ENCODE peak calls at places on chromosomes 12 and 14, in five cellular contexts. X is adrenal gland, Q is ovary, T is right atrium auricular region, W is PC-9. N is an unnamed sample.

GRCh38 chr12:31370645-31371620 is 45.0 kb upstream of the SINHCAF start:
- DNase-seq in X (no peak), Q (no peak), T (no peak), W (peak), N (peak)

GRCh38 chr12:113991224-113992044 is 25.3 kb upstream of the RBM19 start:
- DNase-seq in X (no peak), Q (no peak), T (no peak), W (no peak), N (no peak)

GRCh38 chr12:12586879-12587675 is 24.4 kb upstream of the DUSP16 start:
- DNase-seq in X (peak), Q (no peak), T (no peak), W (peak), N (no peak)

GRCh38 chr14:58666737-58667136 is 29.0 kb downstream of the DACT1 start:
- DNase-seq in X (no peak), Q (no peak), T (no peak), W (no peak), N (no peak)

GRCh38 chr12:75754698-75755097 is 243.3 kb upstream of the KRR1 start:
- DNase-seq in X (no peak), Q (no peak), T (no peak), W (no peak), N (no peak)

GRCh38 chr12:93982847-93983315 is 165.5 kb upstream of the PLXNC1 start:
- DNase-seq in X (no peak), Q (no peak), T (no peak), W (no peak), N (no peak)

GRCh38 chr14:22315336-22315735 is 273.7 kb downstream of the DAD1 start:
- DNase-seq in X (no peak), Q (no peak), T (no peak), W (no peak), N (no peak)

GRCh38 chr12:48946206-48946605 is 11.1 kb downstream of the ARF3 start:
- DNase-seq in X (no peak), Q (no peak), T (no peak), W (no peak), N (no peak)

GRCh38 chr12:11879306-11879705 is 191.4 kb upstream of the BCL2L14 start:
- DNase-seq in X (no peak), Q (no peak), T (no peak), W (no peak), N (no peak)

GRCh38 chr12:93115646-93116045 is 186.6 kb upstream of the EEA1 start:
- DNase-seq in X (no peak), Q (peak), T (no peak), W (no peak), N (no peak)

GRCh38 chr12:66709893-66710292 is 31.0 kb upstream of the GRIP1 start:
- DNase-seq in X (no peak), Q (no peak), T (no peak), W (no peak), N (no peak)

GRCh38 chr12:63805704-63806672 is 26.3 kb downstream of the RXYLT1 start:
- DNase-seq in X (no peak), Q (no peak), T (no peak), W (no peak), N (no peak)

GRCh38 chr12:9372202-9372601 is 164.0 kb upstream of the PZP start:
- DNase-seq in X (no peak), Q (no peak), T (no peak), W (no peak), N (no peak)

GRCh38 chr12:66647034-66647691 is 31.7 kb downstream of the GRIP1 start:
- DNase-seq in X (no peak), Q (no peak), T (no peak), W (peak), N (peak)

GRCh38 chr12:46268617-46269428 is at the start of gene SLC38A1:
- DNase-seq in X (peak), Q (peak), T (peak), W (peak), N (no peak)

GRCh38 chr12:15589328-15590032 is 199.7 kb downstream of the EPS8 start:
- DNase-seq in X (no peak), Q (no peak), T (no peak), W (no peak), N (no peak)

GRCh38 chr14:20609215-20610001 is 18.2 kb upstream of the RNASE12 start:
- DNase-seq in X (peak), Q (peak), T (peak), W (peak), N (peak)

GRCh38 chr14:54169254-54169924 is 212.8 kb upstream of the BMP4 start:
- DNase-seq in X (no peak), Q (no peak), T (no peak), W (peak), N (no peak)

GRCh38 chr12:17301544-17301943 is 695.6 kb upstream of the LMO3 start:
- DNase-seq in X (no peak), Q (no peak), T (no peak), W (no peak), N (no peak)

GRCh38 chr14:88194531-88194930 is 128.5 kb downstream of the KCNK10 start:
- DNase-seq in X (no peak), Q (no peak), T (no peak), W (no peak), N (no peak)

GRCh38 chr12:45327823-45328383 is 112.0 kb downstream of the ANO6 start:
- DNase-seq in X (no peak), Q (no peak), T (no peak), W (no peak), N (no peak)

GRCh38 chr14:92160619-92161018 is 38.9 kb downstream of the CPSF2 start:
- DNase-seq in X (peak), Q (peak), T (no peak), W (no peak), N (peak)

GRCh38 chr12:127401005-127401404 is 866.0 kb upstream of the TMEM132C start:
- DNase-seq in X (no peak), Q (no peak), T (no peak), W (no peak), N (no peak)

GRCh38 chr14:90109858-90110257 is 48.1 kb downstream of the KCNK13 start:
- DNase-seq in X (no peak), Q (no peak), T (no peak), W (no peak), N (no peak)
- TF ChIP-seq CTCF in X (no peak), Q (no peak), T (no peak), W (peak), N (peak)

GRCh38 chr14:49505026-49505766 is 81.0 kb downstream of the RPS29 start:
- DNase-seq in X (no peak), Q (no peak), T (no peak), W (peak), N (no peak)
- H3K4me3 ChIP-seq in X (no peak), Q (no peak), T (no peak), W (no peak), N (no peak)

DNA sequence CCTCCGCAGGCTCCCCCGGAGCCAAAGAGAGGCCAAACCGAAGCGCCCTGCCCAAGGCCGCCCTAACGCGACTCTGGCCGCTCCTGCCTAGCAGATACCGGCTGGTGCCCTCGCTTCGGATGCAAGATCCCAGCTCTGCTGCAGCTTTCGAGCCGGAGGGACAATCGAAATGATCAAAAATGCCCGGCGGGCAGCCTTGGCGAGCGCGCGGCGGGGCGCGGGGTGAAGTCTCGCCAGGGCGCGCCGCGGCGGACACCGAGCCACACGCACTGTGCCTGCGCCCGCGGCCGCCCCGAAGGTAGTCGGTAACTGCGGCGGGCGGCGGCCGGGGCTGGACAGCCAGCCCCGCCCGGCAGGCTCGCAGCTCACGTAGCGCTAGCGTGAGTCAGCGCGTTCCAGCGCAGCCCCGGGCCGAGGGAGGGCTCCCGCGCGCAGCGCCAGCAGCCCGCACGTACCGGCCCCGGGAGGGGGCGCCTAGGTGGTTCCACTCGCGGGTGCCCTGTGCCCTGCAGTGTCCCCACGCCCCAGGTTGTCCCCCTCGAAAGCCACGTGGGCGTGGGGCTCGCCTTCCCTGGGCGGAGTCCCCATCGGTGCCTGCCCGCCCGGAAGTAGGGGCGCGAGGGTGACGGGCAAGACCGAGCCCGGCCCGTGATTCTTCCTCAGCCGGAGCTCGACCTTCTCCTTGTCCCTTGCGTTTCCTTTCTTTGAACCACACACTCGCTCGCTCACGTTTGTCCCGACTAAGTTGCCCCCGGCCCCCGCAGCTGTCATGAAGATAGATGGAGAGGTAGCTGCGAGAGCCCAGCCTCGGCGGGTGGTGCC is 109.3 kb upstream of the EGLN3 start:
- DNase-seq in X (peak), Q (peak), T (peak), W (peak), N (no peak)
- TF ChIP-seq CTCF in X (peak), Q (peak), T (no peak), W (no peak), N (peak)

GRCh38 chr12:39372929-39373328 is 70.0 kb downstream of the KIF21A start:
- DNase-seq in X (no peak), Q (no peak), T (no peak), W (no peak), N (no peak)
- H3K4me3 ChIP-seq in X (no peak), Q (no peak), T (no peak), W (no peak), N (no peak)

DNA sequence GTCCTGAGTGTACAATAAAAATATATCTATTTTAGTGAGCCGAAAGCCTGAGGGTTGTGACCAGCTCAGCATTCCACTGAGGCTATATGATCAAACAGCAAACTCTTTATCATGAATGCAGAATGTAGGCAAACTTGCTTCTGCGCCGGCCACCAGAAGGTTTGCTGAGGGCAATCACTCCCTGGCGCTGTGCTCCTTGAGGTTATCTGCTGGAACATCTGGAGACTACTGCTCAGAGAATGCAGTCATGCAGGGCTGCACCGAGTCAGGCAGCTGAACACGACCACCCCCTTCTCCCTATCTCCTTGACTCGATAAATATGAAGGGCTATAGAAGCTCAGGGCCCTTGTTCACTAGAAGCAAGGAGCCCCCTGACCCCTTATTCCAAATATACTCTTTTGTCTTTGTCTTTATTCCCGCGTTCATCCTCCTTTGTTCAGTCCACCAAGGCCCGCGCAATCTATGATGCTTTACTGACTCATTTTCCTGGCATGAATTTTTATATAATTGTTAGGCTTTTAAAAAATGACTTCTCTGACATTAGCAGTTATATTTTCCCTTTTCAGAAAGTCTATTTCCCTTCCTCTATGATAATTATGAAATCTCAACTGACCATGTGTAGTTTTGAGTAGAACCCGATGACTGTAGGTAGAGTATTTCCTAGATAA is 1089.3 kb downstream of the SLC16A7 start:
- DNase-seq in X (no peak), Q (no peak), T (no peak), W (peak), N (no peak)
- TF ChIP-seq CTCF in X (no peak), Q (no peak), T (no peak), W (no peak), N (no peak)

DNA sequence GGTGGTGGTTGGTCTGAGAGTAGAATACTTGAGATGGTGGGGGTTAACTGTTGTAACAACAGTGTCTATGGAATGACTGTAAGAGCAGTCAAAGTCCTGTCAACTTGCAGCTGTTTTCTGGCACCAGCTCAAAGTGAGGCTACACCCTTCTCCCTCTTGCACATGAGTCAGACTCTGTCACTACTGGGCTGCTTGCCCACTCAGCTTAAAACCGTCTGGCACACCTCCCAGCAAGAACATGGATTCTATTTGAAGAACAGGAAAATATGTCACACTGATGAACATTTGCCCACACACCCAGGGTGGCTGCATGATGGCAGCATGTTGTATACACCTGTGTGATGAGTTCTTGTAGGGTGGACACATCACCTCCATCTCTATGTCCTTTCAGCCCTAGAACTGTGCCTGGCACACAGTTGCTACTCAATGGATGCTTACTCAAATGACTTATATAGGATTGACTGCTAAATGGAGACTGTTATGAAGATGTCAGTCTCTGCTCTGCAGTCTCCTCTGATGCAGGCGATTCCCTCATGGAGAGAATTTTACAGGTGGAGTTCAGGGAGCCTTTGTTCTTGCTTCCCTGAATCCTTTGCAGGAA is 19.3 kb upstream of the SERPINA6 start:
- DNase-seq in X (peak), Q (peak), T (peak), W (no peak), N (peak)
- H3K4me3 ChIP-seq in X (no peak), Q (no peak), T (no peak), W (no peak), N (no peak)

GRCh38 chr14:42378274-42378673 is 771.6 kb downstream of the LRFN5 start:
- DNase-seq in X (no peak), Q (no peak), T (no peak), W (no peak), N (no peak)
- TF ChIP-seq CTCF in X (no peak), Q (no peak), T (no peak), W (no peak), N (no peak)

GRCh38 chr12:124518051-124518932 is 49.1 kb downstream of the NCOR2 start:
- DNase-seq in X (peak), Q (peak), T (peak), W (peak), N (peak)
- H3K4me3 ChIP-seq in X (peak), Q (peak), T (peak), W (peak), N (peak)